ENCODE peak calls at places on chromosomes 7 and 10, in seven cellular contexts. Q, D, F, K, O, E and P are unnamed samples.

GRCh38 chr10:129509835-129510234 is 42.8 kb downstream of the MGMT start:
- DNase-seq in Q (no peak), K (no peak), E (no peak), D (no peak), O (no peak), F (no peak), P (no peak)

GRCh38 chr10:71435571-71436267 is 39.0 kb downstream of the CDH23 start:
- DNase-seq in K (no peak), D (no peak), E (no peak), O (no peak), F (no peak), Q (no peak), P (no peak)

GRCh38 chr10:103458720-103459119 is at the start of gene CALHM1:
- DNase-seq in D (no peak), Q (no peak), K (no peak), E (no peak), O (no peak), F (no peak), P (peak)

GRCh38 chr10:111756541-111757061 is 427.0 kb downstream of the GPAM start:
- DNase-seq in O (peak), Q (no peak), D (peak), E (no peak), F (peak), K (no peak), P (peak)

GRCh38 chr7:24884401-24884800 is 95.6 kb downstream of the OSBPL3 start:
- DNase-seq in D (no peak), O (no peak), E (no peak), F (no peak), Q (no peak), K (no peak), P (no peak)

GRCh38 chr10:87640043-87640442 is 19.6 kb upstream of the PAPSS2 start:
- DNase-seq in O (no peak), E (no peak), Q (no peak), K (no peak), F (no peak), D (no peak), P (no peak)

GRCh38 chr10:97278491-97278989 is 13.9 kb downstream of the ARHGAP19 start:
- DNase-seq in D (peak), K (peak), E (peak), F (peak), O (peak), Q (no peak), P (no peak)

GRCh38 chr10:48450811-48451466 is 144.5 kb downstream of the MAPK8 start:
- DNase-seq in O (no peak), D (no peak), E (no peak), Q (no peak), F (no peak), K (no peak), P (no peak)